ENCODE peak calls at places on chromosomes 12 and 14, in nine cellular contexts. P, M, J, Z, R, Y, G, H and F are unnamed samples.

GRCh38 chr14:92943855-92944570 is 21.1 kb downstream of the CHGA start:
- DNase-seq in G (peak; percentile 42), Y (no peak), H (no peak), R (no peak), M (no peak), J (peak; percentile 28), Z (no peak), P (no peak), F (no peak)

GRCh38 chr12:76259660-76260389 is 88.4 kb downstream of the BBS10 start:
- DNase-seq in M (no peak), G (no peak), H (no peak), Z (peak; percentile 96), Y (no peak), J (no peak), P (peak; percentile 88), R (no peak), F (no peak)

GRCh38 chr12:30991466-30991865 is 64.9 kb downstream of the TSPAN11 start:
- DNase-seq in Y (no peak), Z (no peak), J (no peak), P (no peak), H (no peak), G (no peak), R (no peak), M (no peak), F (no peak)

GRCh38 chr12:62711626-62712305 is 223.2 kb downstream of the PPM1H start:
- DNase-seq in Y (no peak), M (no peak), Z (no peak), G (no peak), R (no peak), P (peak; percentile 82), H (no peak), J (no peak), F (no peak)

GRCh38 chr14:54653764-54654469 is 87.0 kb downstream of the SAMD4A start:
- DNase-seq in P (peak; percentile 91), M (peak; percentile 61), J (peak; percentile 75), Z (no peak), R (no peak), G (no peak), Y (no peak), H (no peak), F (no peak)

GRCh38 chr14:100062602-100063001 is 2.6 kb upstream of the EVL start:
- DNase-seq in H (no peak), P (no peak), J (no peak), Y (no peak), Z (no peak), R (no peak), G (no peak), M (no peak), F (no peak)

GRCh38 chr14:52729585-52729924 is 411 bp upstream of the STYX start:
- DNase-seq in J (no peak), M (no peak), H (no peak), Y (no peak), P (no peak), Z (no peak), G (no peak), R (no peak), F (no peak)

GRCh38 chr14:93007225-93007997 is 84.5 kb downstream of the CHGA start:
- DNase-seq in M (peak; percentile 46), R (no peak), H (no peak), J (peak; percentile 66), G (peak; percentile 58), Y (no peak), P (peak; percentile 78), Z (peak; percentile 81), F (no peak)

GRCh38 chr14:83085141-83085540 is 1551.5 kb upstream of the SEL1L start:
- DNase-seq in Z (no peak), Y (no peak), J (no peak), P (no peak), H (no peak), R (no peak), G (no peak), M (no peak), F (no peak)

GRCh38 chr14:54893151-54893760 is 9.4 kb downstream of the GCH1 start:
- DNase-seq in M (no peak), R (no peak), H (no peak), Z (peak; percentile 85), G (no peak), Y (no peak), J (no peak), P (peak; percentile 52), F (no peak)

GRCh38 chr12:57110189-57111045 is 745 bp downstream of the STAT6 start:
- DNase-seq in J (peak; percentile 77), M (peak; percentile 55), Z (no peak), P (no peak), R (peak; percentile 90), H (peak; percentile 38), Y (peak; percentile 47), G (peak; percentile 88), F (peak; percentile 80)

GRCh38 chr12:749871-750270 is 2.5 kb upstream of the WNK1 start:
- DNase-seq in Z (no peak), M (no peak), G (no peak), P (no peak), R (no peak), J (no peak), Y (no peak), H (no peak), F (no peak)

GRCh38 chr12:108635201-108635996 is 1.7 kb upstream of the SELPLG start:
- DNase-seq in Y (peak; percentile 98), G (no peak), R (peak; percentile 63), M (no peak), Z (no peak), H (peak; percentile 32), J (no peak), P (no peak), F (no peak)

GRCh38 chr12:63308701-63309100 is 157.7 kb upstream of the AVPR1A start:
- DNase-seq in H (no peak), J (no peak), M (no peak), G (no peak), Y (no peak), Z (no peak), R (no peak), P (no peak), F (no peak)

GRCh38 chr14:61178226-61179060 is 102.7 kb downstream of the TMEM30B start:
- DNase-seq in P (peak; percentile 99), R (no peak), M (peak; percentile 80), G (no peak), H (no peak), Y (peak; percentile 35), Z (peak; percentile 95), J (no peak), F (no peak)
- H3K4me3 ChIP-seq in P (peak overlapping the region; percentile 25), R (no peak overlapping the region), M (peak overlapping the region; percentile 50), G (no peak overlapping the region), H (no peak overlapping the region), Y (no peak overlapping the region), Z (no peak overlapping the region), J (no peak overlapping the region), F (no peak overlapping the region)

GRCh38 chr12:55824726-55825125 is 4.7 kb downstream of the DNAJC14 start:
- DNase-seq in H (no peak), R (peak; percentile 26), M (no peak), J (no peak), G (no peak), P (no peak), Y (no peak), Z (no peak), F (no peak)

GRCh38 chr12:55818886-55819285 is 1.0 kb downstream of the ORMDL2 start:
- DNase-seq in P (peak; percentile 58), M (no peak), J (no peak), Y (no peak), Z (no peak), R (no peak), H (no peak), G (no peak), F (no peak)

GRCh38 chr12:55820679-55821078 is 2.8 kb downstream of the ORMDL2 start:
- DNase-seq in J (no peak), H (no peak), Z (no peak), R (no peak), M (no peak), Y (no peak), P (no peak), G (no peak), F (no peak)

GRCh38 chr12:55823419-55823818 is 5.6 kb downstream of the ORMDL2 start:
- DNase-seq in Y (no peak), H (no peak), J (no peak), M (no peak), P (no peak), Z (no peak), G (no peak), R (no peak), F (no peak)

DNA sequence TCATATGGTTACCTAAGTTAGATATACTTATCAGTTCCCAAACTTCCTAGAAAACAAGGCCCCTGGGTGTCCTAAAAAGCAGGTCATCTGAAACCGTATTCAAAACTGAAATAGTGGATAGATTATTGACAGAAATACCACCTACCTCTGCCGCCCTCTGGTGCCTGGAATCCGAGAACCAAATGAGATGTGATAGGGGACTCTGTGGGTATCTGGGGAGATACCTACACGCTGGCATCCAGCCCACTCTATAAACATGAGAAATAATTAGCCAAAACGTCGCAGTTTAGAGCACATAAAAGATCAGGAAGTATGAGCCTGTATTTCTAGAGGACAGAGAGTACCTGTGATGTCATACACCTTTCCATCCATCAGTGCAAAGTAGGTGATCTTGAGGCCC is 4.4 kb downstream of the ORMDL2 start:
- DNase-seq in R (no peak), G (no peak), Y (no peak), P (no peak), J (no peak), Z (peak; percentile 28), M (no peak), H (no peak), F (no peak)
- TF ChIP-seq CTCF in R (no peak), G (no peak), Y (peak; percentile 5), P (peak; percentile 29), J (no peak), Z (peak; percentile 48), M (peak; percentile 40), H (no peak), F (no peak)

DNA sequence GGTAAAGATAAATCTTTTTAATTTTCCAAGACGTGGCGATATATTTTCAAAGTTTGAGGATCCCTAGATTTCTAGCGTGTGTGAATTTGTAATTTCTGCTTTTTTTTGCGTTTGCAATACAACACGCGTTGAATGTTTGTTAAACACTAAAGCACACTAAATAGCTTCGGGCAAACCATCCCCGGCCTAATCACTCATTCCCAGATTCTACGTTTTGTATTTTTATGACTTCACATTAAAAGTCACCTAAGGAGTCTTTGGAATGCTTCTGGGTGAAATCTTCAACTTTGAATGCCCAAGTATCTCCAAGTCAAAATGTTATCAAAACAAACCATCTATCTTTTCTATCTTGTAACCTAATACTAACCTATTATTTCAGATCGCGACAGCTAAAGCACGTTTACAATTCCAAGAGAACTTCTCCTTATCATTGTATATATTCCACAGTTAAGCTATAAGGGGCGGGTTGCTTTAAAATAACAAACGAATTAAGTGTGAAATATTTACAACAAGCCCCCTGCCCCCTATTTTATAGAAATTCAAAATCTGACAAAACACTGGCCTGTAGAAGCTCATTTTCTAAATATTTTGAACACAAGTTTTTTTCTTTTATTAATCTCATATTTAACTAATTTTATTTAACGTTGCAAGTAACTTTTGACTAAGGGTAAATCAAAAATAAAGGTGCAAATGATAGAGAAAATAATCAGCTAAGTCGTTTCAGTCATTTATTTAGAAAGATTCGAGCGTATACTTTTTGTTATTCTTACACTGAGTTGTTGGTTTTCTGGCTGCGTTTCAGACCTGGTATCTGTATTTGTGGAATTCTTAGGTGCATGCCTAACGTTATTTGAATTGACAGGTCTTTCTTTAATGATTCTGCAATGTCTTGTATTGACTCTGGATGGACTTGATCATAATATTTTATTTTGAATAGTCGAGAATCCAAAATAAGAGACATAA is 1.2 kb downstream of the ALX1 start:
- DNase-seq in P (no peak), G (no peak), M (no peak), Z (peak; percentile 18), H (no peak), R (no peak), J (no peak), Y (no peak), F (no peak)
- H3K4me3 ChIP-seq in P (peak overlapping the region; percentile 65), G (no peak overlapping the region), M (peak overlapping the region; percentile 45), Z (no peak overlapping the region), H (no peak overlapping the region), R (peak overlapping the region; percentile 56), J (peak overlapping the region; percentile 61), Y (peak overlapping the region; percentile 64), F (peak overlapping the region; percentile 35)

GRCh38 chr12:117685115-117685926 is 283.5 kb downstream of the KSR2 start:
- DNase-seq in P (peak; percentile 85), H (no peak), M (peak; percentile 7), Z (no peak), R (peak; percentile 83), G (peak; percentile 83), Y (no peak), J (peak; percentile 69), F (peak; percentile 24)
- TF ChIP-seq CTCF in P (no peak), H (no peak), M (no peak), Z (no peak), R (no peak), G (no peak), Y (no peak), J (no peak), F (no peak)